ENCODE peak calls at places on chromosomes 12 and 14, in four cellular contexts. G is IMR-90, H is neuronal stem cell, P is trophoblast cell. O is an unnamed sample.

GRCh38 chr14:38073641-38074040 is 134.1 kb upstream of the SSTR1 start:
- DNase-seq in H (no peak), G (no peak), P (no peak), O (no peak)

GRCh38 chr12:49543221-49543913 is 4.5 kb downstream of the KCNH3 start:
- DNase-seq in H (no peak), G (no peak), P (no peak), O (no peak)

GRCh38 chr14:104445086-104445485 is 134.5 kb upstream of the C14orf180 start:
- DNase-seq in P (no peak), G (no peak), H (no peak), O (no peak)

GRCh38 chr14:94295360-94296180 is 2.5 kb upstream of the SERPINA10 start:
- DNase-seq in P (no peak), G (no peak), H (no peak), O (no peak)

GRCh38 chr14:80095623-80096022 is 115.7 kb downstream of the DIO2 start:
- DNase-seq in H (no peak), G (peak; percentile 85), P (peak; percentile 100), O (no peak)

GRCh38 chr12:99035776-99036175 is 390.7 kb downstream of the APAF1 start:
- DNase-seq in G (no peak), P (no peak), H (no peak), O (no peak)

GRCh38 chr12:125152463-125152862 is 87.2 kb downstream of the AACS start:
- DNase-seq in P (no peak), G (no peak), H (no peak), O (no peak)

GRCh38 chr14:75969126-75969525 is 12.7 kb downstream of the TGFB3 start:
- DNase-seq in H (no peak), G (no peak), P (no peak), O (no peak)

GRCh38 chr14:60862283-60862682 is 118.6 kb downstream of the TRMT5 start:
- DNase-seq in G (no peak), H (no peak), P (peak; percentile 10), O (no peak)

GRCh38 chr12:55874465-55874864 is 31.7 kb upstream of the MMP19 start:
- DNase-seq in H (no peak), P (no peak), G (no peak), O (no peak)

GRCh38 chr12:47144769-47145168 is 65.0 kb upstream of the AMIGO2 start:
- DNase-seq in P (no peak), G (no peak), H (no peak), O (no peak)

GRCh38 chr14:77098470-77099353 is 654 bp downstream of the CIPC start:
- DNase-seq in H (no peak), G (no peak), P (peak; percentile 45), O (no peak)

GRCh38 chr14:102094101-102094500 is 7.3 kb upstream of the HSP90AA1 start:
- DNase-seq in G (no peak), P (no peak), H (no peak), O (no peak)

GRCh38 chr14:75909630-75910029 is 72.2 kb downstream of the TGFB3 start:
- DNase-seq in H (no peak), P (no peak), G (no peak), O (no peak)

GRCh38 chr12:104622942-104623341 is 166.2 kb downstream of the CHST11 start:
- DNase-seq in G (no peak), P (no peak), H (no peak), O (no peak)

GRCh38 chr14:90760591-90761316 is 55.5 kb downstream of the TTC7B start:
- DNase-seq in H (peak; percentile 26), G (peak; percentile 33), P (peak; percentile 73), O (peak; percentile 82)

GRCh38 chr14:51211149-51211548 is 28.9 kb upstream of the TMX1 start:
- DNase-seq in G (peak; percentile 28), P (no peak), H (no peak), O (no peak)

GRCh38 chr12:125140918-125141573 is 75.8 kb downstream of the AACS start:
- DNase-seq in H (no peak), P (peak; percentile 16), G (peak; percentile 76), O (peak; percentile 30)

GRCh38 chr14:21525995-21526671 is at the start of gene SALL2:
- DNase-seq in G (peak; percentile 68), H (peak; percentile 92), P (no peak), O (peak; percentile 99)

GRCh38 chr12:56486694-56487093 is 1.3 kb downstream of the GLS2 start:
- DNase-seq in P (no peak), H (no peak), G (no peak), O (no peak)

GRCh38 chr12:127810026-127810425 is 456.9 kb upstream of the TMEM132C start:
- DNase-seq in H (no peak), G (no peak), P (peak; percentile 24), O (peak; percentile 21)

GRCh38 chr14:96415559-96415958 is 23.6 kb downstream of the AK7 start:
- DNase-seq in H (no peak), P (no peak), G (no peak), O (no peak)

GRCh38 chr12:99427104-99427503 is 220.4 kb upstream of the GARIN6 start:
- DNase-seq in H (no peak), P (no peak), G (no peak), O (no peak)

GRCh38 chr12:77010637-77011548 is 54.5 kb downstream of the E2F7 start:
- DNase-seq in P (peak; percentile 90), H (peak; percentile 62), G (peak; percentile 89), O (peak; percentile 70)

GRCh38 chr12:107134558-107134957 is 41.2 kb upstream of the CRY1 start:
- DNase-seq in H (no peak), G (no peak), P (peak; percentile 7), O (peak; percentile 95)

GRCh38 chr12:68521321-68521839 is 89.3 kb upstream of the RAP1B start:
- DNase-seq in H (no peak), G (peak; percentile 83), P (no peak), O (no peak)

GRCh38 chr12:109615556-109616229 is 42.1 kb downstream of the MVK start:
- DNase-seq in H (no peak), P (no peak), G (no peak), O (no peak)

GRCh38 chr14:27253946-27254345 is 656.1 kb upstream of the NOVA1 start:
- DNase-seq in P (no peak), G (no peak), H (no peak), O (no peak)

GRCh38 chr14:75229576-75229922 is 49.1 kb upstream of the FOS start:
- DNase-seq in G (no peak), H (no peak), P (no peak), O (no peak)

GRCh38 chr14:105474478-105475268 is at the start of gene CRIP2:
- DNase-seq in G (peak; percentile 10), H (no peak), P (peak; percentile 68), O (peak; percentile 54)

GRCh38 chr14:24053548-24054323 is 1.9 kb downstream of the CARMIL3 start:
- DNase-seq in G (no peak), P (no peak), H (no peak), O (no peak)

GRCh38 chr14:67557656-67558055 is 24.6 kb downstream of the PLEKHH1 start:
- DNase-seq in P (no peak), G (no peak), H (no peak), O (no peak)

GRCh38 chr12:53006810-53007742 is 820 bp downstream of the EIF4B start:
- DNase-seq in G (peak; percentile 55), P (peak; percentile 74), H (peak; percentile 66), O (peak; percentile 91)

GRCh38 chr14:105979446-105979845 is 453.1 kb downstream of the TMEM121 start:
- DNase-seq in P (no peak), H (no peak), G (no peak), O (no peak)

GRCh38 chr14:81669308-81669707 is 135.7 kb upstream of the SEL1L start:
- DNase-seq in G (no peak), P (no peak), H (no peak), O (no peak)

GRCh38 chr14:105204206-105204930 is 23.3 kb upstream of the NUDT14 start:
- DNase-seq in H (no peak), P (peak; percentile 91), G (no peak), O (no peak)

DNA sequence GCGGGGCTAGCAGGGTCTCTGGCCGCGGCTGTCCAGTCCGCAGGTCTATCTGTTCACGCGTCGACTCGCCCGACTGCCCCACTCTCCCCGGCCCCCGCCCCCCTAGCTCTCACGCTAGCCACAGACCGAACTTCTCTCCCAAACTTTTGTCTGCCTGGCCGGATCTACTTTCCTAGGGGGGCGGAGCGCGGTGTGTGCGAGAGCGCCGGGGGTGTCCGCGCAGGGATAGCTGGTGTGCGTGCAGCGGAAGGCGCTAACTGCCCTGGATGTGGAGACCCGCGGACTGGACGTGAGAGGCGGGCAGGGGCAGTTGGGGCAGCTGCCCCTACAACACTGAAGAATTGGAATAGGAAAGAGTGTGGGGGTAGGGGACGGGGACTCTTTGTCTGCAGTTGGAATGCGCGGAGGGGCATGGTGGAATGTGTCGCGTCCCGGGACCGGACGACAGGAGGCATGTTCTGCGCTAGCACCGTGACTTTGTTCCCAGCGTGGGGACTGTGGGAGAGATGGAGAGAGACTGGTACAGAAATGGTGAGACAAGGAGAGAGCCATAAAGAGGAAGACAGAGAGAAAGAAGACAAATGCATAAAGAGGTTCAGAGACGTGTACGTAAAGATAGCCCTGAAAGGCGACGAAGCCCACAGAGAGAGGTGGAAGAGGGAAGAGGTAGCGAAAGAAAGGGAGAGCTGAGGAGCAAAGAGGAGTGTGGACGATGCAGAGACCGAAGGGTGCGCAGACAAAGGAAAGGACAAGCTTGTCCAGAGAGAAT is at the start of gene AJUBA:
- DNase-seq in P (peak; percentile 92), H (peak; percentile 93), G (peak; percentile 92), O (peak; percentile 97)
- H3K23ac ChIP-seq in P (peak within 1 kb of the TSS; percentile 90), H (peak within 1 kb of the TSS; percentile 70), G (peak within 1 kb of the TSS; percentile 98), O (peak within 1 kb of the TSS; percentile 98)

GRCh38 chr12:9851927-9852326 is 17.2 kb downstream of the CLEC2B start:
- DNase-seq in P (no peak), G (no peak), H (no peak), O (no peak)
- H3K23ac ChIP-seq in P (no peak overlapping the region), G (no peak overlapping the region), H (no peak overlapping the region), O (no peak overlapping the region)

DNA sequence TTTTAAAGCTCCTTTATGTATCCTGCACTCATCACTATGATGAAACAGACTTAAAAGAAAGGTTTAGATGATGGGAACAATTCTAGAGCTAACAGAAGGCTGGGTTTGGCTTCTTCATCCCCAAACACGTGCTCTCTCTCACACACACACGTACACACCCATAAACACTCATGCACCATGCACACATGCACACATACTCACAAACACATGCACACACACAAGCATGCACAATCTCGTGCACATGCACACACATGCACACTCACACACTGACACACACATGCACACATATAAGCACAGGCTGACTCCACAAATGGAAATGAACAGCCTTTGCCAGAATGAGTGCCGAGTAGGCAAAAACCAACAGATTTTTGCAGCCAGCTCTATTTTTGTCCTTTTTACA is 1571.6 kb downstream of the AACS start:
- DNase-seq in G (no peak), P (no peak), H (no peak), O (no peak)
- H3K23ac ChIP-seq in G (no peak overlapping the region), P (peak overlapping the region; percentile 19), H (no peak overlapping the region), O (no peak overlapping the region)

GRCh38 chr12:71755146-71755892 is 656 bp downstream of the RAB21 start:
- DNase-seq in H (no peak), P (peak; percentile 80), G (peak; percentile 73), O (peak; percentile 50)
- H3K23ac ChIP-seq in H (peak overlapping the region; percentile 96), P (no peak overlapping the region), G (peak overlapping the region; percentile 81), O (no peak overlapping the region)

GRCh38 chr12:120495189-120495722 is 657 bp upstream of the DYNLL1 start:
- DNase-seq in P (no peak), H (no peak), G (no peak), O (peak; percentile 25)
- H3K23ac ChIP-seq in P (no peak overlapping the region), H (no peak overlapping the region), G (peak overlapping the region; percentile 50), O (peak overlapping the region; percentile 24)

GRCh38 chr12:27560126-27560525 is 36.1 kb downstream of the PPFIBP1 start:
- DNase-seq in G (no peak), P (no peak), H (no peak), O (no peak)
- H3K23ac ChIP-seq in G (peak overlapping the region; percentile 53), P (no peak overlapping the region), H (no peak overlapping the region), O (peak overlapping the region; percentile 1)

O was measured in mesendoderm.